ENCODE peak calls at places on chromosomes 5 and 9, in seven cellular contexts. One of them, this sample, is unnamed.

GRCh38 chr5:77319140-77319539 is 108.7 kb downstream of the PDE8B start:
- DNase-seq in T47D: no peak
- DNase-seq in cardiac septum: no peak
- DNase-seq in CD4-positive, alpha-beta T cell: no peak
- DNase-seq in psoas muscle: no peak
- DNase-seq in iPS-NIHi11: no peak
- DNase-seq in mammary epithelial cell: no peak
- DNase-seq in this sample: no peak

GRCh38 chr9:18071651-18072060 is 402.3 kb upstream of the ADAMTSL1 start:
- DNase-seq in T47D: no peak
- DNase-seq in cardiac septum: no peak
- DNase-seq in CD4-positive, alpha-beta T cell: no peak
- DNase-seq in psoas muscle: no peak
- DNase-seq in iPS-NIHi11: no peak
- DNase-seq in mammary epithelial cell: no peak
- DNase-seq in this sample: no peak

GRCh38 chr5:95857185-95857945 is 34.8 kb upstream of the GLRX start:
- DNase-seq in T47D: no peak
- DNase-seq in cardiac septum: no peak
- DNase-seq in CD4-positive, alpha-beta T cell: no peak
- DNase-seq in psoas muscle: peak
- DNase-seq in iPS-NIHi11: no peak
- DNase-seq in mammary epithelial cell: no peak
- DNase-seq in this sample: no peak

GRCh38 chr9:3088166-3088702 is 244.3 kb upstream of the PUM3 start:
- DNase-seq in T47D: no peak
- DNase-seq in cardiac septum: no peak
- DNase-seq in CD4-positive, alpha-beta T cell: no peak
- DNase-seq in psoas muscle: no peak
- DNase-seq in iPS-NIHi11: peak
- DNase-seq in mammary epithelial cell: no peak
- DNase-seq in this sample: no peak

GRCh38 chr5:41707853-41708603 is 162.2 kb downstream of the OXCT1 start:
- DNase-seq in T47D: peak
- DNase-seq in cardiac septum: no peak
- DNase-seq in CD4-positive, alpha-beta T cell: no peak
- DNase-seq in psoas muscle: no peak
- DNase-seq in iPS-NIHi11: peak
- DNase-seq in mammary epithelial cell: peak
- DNase-seq in this sample: no peak

GRCh38 chr9:91820949-91821880 is 128.8 kb downstream of the ROR2 start:
- DNase-seq in T47D: no peak
- DNase-seq in cardiac septum: no peak
- DNase-seq in CD4-positive, alpha-beta T cell: no peak
- DNase-seq in psoas muscle: no peak
- DNase-seq in iPS-NIHi11: no peak
- DNase-seq in mammary epithelial cell: peak
- DNase-seq in this sample: no peak

GRCh38 chr5:168312606-168313297 is 21.3 kb downstream of the WWC1 start:
- DNase-seq in T47D: no peak
- DNase-seq in cardiac septum: no peak
- DNase-seq in CD4-positive, alpha-beta T cell: no peak
- DNase-seq in psoas muscle: no peak
- DNase-seq in iPS-NIHi11: no peak
- DNase-seq in mammary epithelial cell: no peak
- DNase-seq in this sample: peak

GRCh38 chr5:82673460-82673859 is 395.3 kb upstream of the RPS23 start:
- DNase-seq in T47D: no peak
- DNase-seq in cardiac septum: no peak
- DNase-seq in CD4-positive, alpha-beta T cell: no peak
- DNase-seq in psoas muscle: no peak
- DNase-seq in iPS-NIHi11: no peak
- DNase-seq in mammary epithelial cell: no peak
- DNase-seq in this sample: no peak

GRCh38 chr5:115414406-115415142 is 118.1 kb upstream of the CCDC112 start:
- DNase-seq in T47D: no peak
- DNase-seq in cardiac septum: no peak
- DNase-seq in CD4-positive, alpha-beta T cell: no peak
- DNase-seq in psoas muscle: peak
- DNase-seq in iPS-NIHi11: no peak
- DNase-seq in mammary epithelial cell: no peak
- DNase-seq in this sample: no peak

GRCh38 chr9:37037137-37037743 is 3.2 kb upstream of the PAX5 start:
- DNase-seq in T47D: no peak
- DNase-seq in cardiac septum: no peak
- DNase-seq in CD4-positive, alpha-beta T cell: no peak
- DNase-seq in psoas muscle: peak
- DNase-seq in iPS-NIHi11: peak
- DNase-seq in mammary epithelial cell: no peak
- DNase-seq in this sample: no peak

GRCh38 chr9:71592400-71592799 is 175.9 kb downstream of the CEMIP2 start:
- DNase-seq in T47D: no peak
- DNase-seq in cardiac septum: no peak
- DNase-seq in CD4-positive, alpha-beta T cell: no peak
- DNase-seq in psoas muscle: no peak
- DNase-seq in iPS-NIHi11: no peak
- DNase-seq in mammary epithelial cell: peak
- DNase-seq in this sample: no peak